ENCODE peak calls at places on chromosome 3, in four cellular contexts. D, A, G and T are unnamed samples.
A peak's percentile ranks its signal among the peaks of the same experiment; 100 is the strongest.

GRCh38 chr3:37223084-37223975 is 48.9 kb upstream of the LRRFIP2 start:
- DNase-seq in D (no peak), A (peak; percentile 45), G (no peak), T (peak; percentile 46)

GRCh38 chr3:73298243-73299183 is 237.1 kb downstream of the EBLN2 start:
- DNase-seq in D (no peak), A (no peak), G (no peak), T (no peak)

GRCh38 chr3:190427108-190427507 is 22.6 kb downstream of the TMEM207 start:
- DNase-seq in D (no peak), A (no peak), G (no peak), T (no peak)

GRCh38 chr3:42547401-42547945 is 34.3 kb downstream of the SEC22C start:
- DNase-seq in D (peak; percentile 49), A (peak; percentile 76), G (peak; percentile 80), T (peak; percentile 82)

GRCh38 chr3:134072881-134073582 is 43.3 kb upstream of the SLCO2A1 start:
- DNase-seq in D (no peak), A (no peak), G (no peak), T (no peak)

GRCh38 chr3:109081746-109082510 is 36.0 kb downstream of the MORC1 start:
- DNase-seq in D (no peak), A (peak; percentile 75), G (peak; percentile 22), T (peak; percentile 32)

GRCh38 chr3:105715372-105715771 is 153.4 kb downstream of the CBLB start:
- DNase-seq in D (no peak), A (no peak), G (no peak), T (no peak)

GRCh38 chr3:193509103-193509965 is 45.4 kb downstream of the ATP13A4 start:
- DNase-seq in D (no peak), A (no peak), G (no peak), T (no peak)

GRCh38 chr3:27740854-27741253 is 18.7 kb upstream of the EOMES start:
- DNase-seq in D (no peak), A (no peak), G (no peak), T (no peak)

GRCh38 chr3:159200176-159200575 is 398.3 kb downstream of the MFSD1 start:
- DNase-seq in D (no peak), A (peak; percentile 58), G (no peak), T (no peak)

GRCh38 chr3:148030975-148031374 is 621.8 kb downstream of the ZIC1 start:
- DNase-seq in D (no peak), A (no peak), G (no peak), T (no peak)

GRCh38 chr3:31295150-31295765 is 237.5 kb upstream of the STT3B start:
- DNase-seq in D (no peak), A (no peak), G (no peak), T (no peak)

GRCh38 chr3:129560931-129561594 is 18.1 kb downstream of the H1-8 start:
- DNase-seq in D (no peak), A (no peak), G (peak; percentile 45), T (no peak)

GRCh38 chr3:87488725-87489124 is 212.3 kb upstream of the POU1F1 start:
- DNase-seq in D (no peak), A (no peak), G (no peak), T (no peak)

GRCh38 chr3:52294320-52295150 is 6.9 kb downstream of the GLYCTK start:
- DNase-seq in D (no peak), A (no peak), G (no peak), T (no peak)

GRCh38 chr3:32045091-32045964 is 61.1 kb upstream of the GPD1L start:
- DNase-seq in D (no peak), A (peak; percentile 66), G (peak; percentile 65), T (peak; percentile 75)

GRCh38 chr3:71258116-71258515 is 325.4 kb downstream of the FOXP1 start:
- DNase-seq in D (no peak), A (peak; percentile 27), G (no peak), T (no peak)

GRCh38 chr3:5195605-5196004 is 8.1 kb downstream of the EDEM1 start:
- DNase-seq in D (no peak), A (no peak), G (no peak), T (no peak)

GRCh38 chr3:47802734-47803477 is at the start of gene DHX30:
- DNase-seq in D (peak; percentile 80), A (peak; percentile 89), G (peak; percentile 92), T (peak; percentile 87)

GRCh38 chr3:131535596-131535995 is 32.8 kb upstream of the MRPL3 start:
- DNase-seq in D (no peak), A (no peak), G (no peak), T (no peak)

GRCh38 chr3:147886889-147887288 is 477.7 kb downstream of the ZIC1 start:
- DNase-seq in D (no peak), A (no peak), G (no peak), T (no peak)

GRCh38 chr3:37590328-37591079 is 271.2 kb upstream of the CTDSPL start:
- DNase-seq in D (no peak), A (no peak), G (peak; percentile 23), T (no peak)

GRCh38 chr3:177724020-177724638 is 526.8 kb upstream of the TBL1XR1 start:
- DNase-seq in D (no peak), A (no peak), G (peak; percentile 12), T (no peak)

GRCh38 chr3:180274536-180274935 is 237.8 kb upstream of the PEX5L start:
- DNase-seq in D (no peak), A (no peak), G (no peak), T (no peak)

GRCh38 chr3:172868565-172869172 is 118.1 kb downstream of the ECT2 start:
- DNase-seq in D (no peak), A (no peak), G (no peak), T (no peak)

GRCh38 chr3:52934626-52935530 is 37.5 kb upstream of the STIMATE start:
- DNase-seq in D (peak; percentile 19), A (peak; percentile 23), G (peak; percentile 38), T (peak; percentile 26)